ENCODE peak calls at places on chromosomes 1 and 21, in nine cellular contexts. One of them, this sample, is unnamed.

GRCh38 chr1:227748496-227749182 is 13.4 kb downstream of the SNAP47 start:
- DNase-seq in kidney epithelial cell: no peak
- DNase-seq in cardiac fibroblast: peak; percentile 48
- DNase-seq in endothelial cell of umbilical vein: no peak
- DNase-seq in AG10803: no peak
- DNase-seq in uterus: peak; percentile 86
- DNase-seq in body of pancreas: no peak
- DNase-seq in DND-41: no peak
- DNase-seq in ovary: peak; percentile 79
- DNase-seq in this sample: no peak

GRCh38 chr1:151716771-151717631 is at the start of gene CELF3:
- DNase-seq in DND-41: peak; percentile 16
- DNase-seq in kidney epithelial cell: no peak
- DNase-seq in uterus: no peak
- DNase-seq in AG10803: no peak
- DNase-seq in endothelial cell of umbilical vein: no peak
- DNase-seq in body of pancreas: peak; percentile 58
- DNase-seq in cardiac fibroblast: peak; percentile 29
- DNase-seq in ovary: no peak
- DNase-seq in this sample: no peak

GRCh38 chr21:45618287-45618686 is 25.2 kb upstream of the PCBP3 start:
- DNase-seq in body of pancreas: no peak
- DNase-seq in uterus: no peak
- DNase-seq in cardiac fibroblast: peak; percentile 67
- DNase-seq in DND-41: no peak
- DNase-seq in ovary: no peak
- DNase-seq in kidney epithelial cell: no peak
- DNase-seq in AG10803: peak; percentile 48
- DNase-seq in endothelial cell of umbilical vein: no peak
- DNase-seq in this sample: peak; percentile 78

GRCh38 chr1:218030846-218031245 is 254.2 kb upstream of the RRP15 start:
- DNase-seq in DND-41: no peak
- DNase-seq in cardiac fibroblast: no peak
- DNase-seq in uterus: no peak
- DNase-seq in body of pancreas: no peak
- DNase-seq in AG10803: no peak
- DNase-seq in endothelial cell of umbilical vein: no peak
- DNase-seq in kidney epithelial cell: no peak
- DNase-seq in ovary: no peak
- DNase-seq in this sample: no peak

GRCh38 chr1:116255933-116256649 is 117.0 kb upstream of the ATP1A1 start:
- DNase-seq in DND-41: no peak
- DNase-seq in ovary: no peak
- DNase-seq in AG10803: no peak
- DNase-seq in body of pancreas: no peak
- DNase-seq in kidney epithelial cell: peak; percentile 51
- DNase-seq in uterus: no peak
- DNase-seq in cardiac fibroblast: no peak
- DNase-seq in endothelial cell of umbilical vein: no peak
- DNase-seq in this sample: no peak

GRCh38 chr1:167763525-167764220 is 41.9 kb downstream of the MPZL1 start:
- DNase-seq in AG10803: peak; percentile 33
- DNase-seq in DND-41: no peak
- DNase-seq in body of pancreas: no peak
- DNase-seq in endothelial cell of umbilical vein: no peak
- DNase-seq in uterus: no peak
- DNase-seq in kidney epithelial cell: no peak
- DNase-seq in ovary: no peak
- DNase-seq in cardiac fibroblast: peak; percentile 65
- DNase-seq in this sample: no peak

GRCh38 chr1:98706173-98706848 is 44.8 kb downstream of the SNX7 start:
- DNase-seq in DND-41: no peak
- DNase-seq in ovary: no peak
- DNase-seq in kidney epithelial cell: no peak
- DNase-seq in AG10803: peak; percentile 38
- DNase-seq in endothelial cell of umbilical vein: no peak
- DNase-seq in uterus: no peak
- DNase-seq in body of pancreas: no peak
- DNase-seq in cardiac fibroblast: no peak
- DNase-seq in this sample: no peak

GRCh38 chr21:45266518-45267389 is 20.9 kb downstream of the POFUT2 start:
- DNase-seq in DND-41: peak; percentile 80
- DNase-seq in body of pancreas: peak; percentile 20
- DNase-seq in endothelial cell of umbilical vein: no peak
- DNase-seq in kidney epithelial cell: no peak
- DNase-seq in ovary: no peak
- DNase-seq in cardiac fibroblast: no peak
- DNase-seq in AG10803: peak; percentile 30
- DNase-seq in uterus: no peak
- DNase-seq in this sample: peak; percentile 31

GRCh38 chr1:39951951-39952350 is 3.0 kb upstream of the MFSD2A start:
- DNase-seq in kidney epithelial cell: no peak
- DNase-seq in body of pancreas: no peak
- DNase-seq in uterus: no peak
- DNase-seq in AG10803: no peak
- DNase-seq in ovary: no peak
- DNase-seq in endothelial cell of umbilical vein: no peak
- DNase-seq in cardiac fibroblast: no peak
- DNase-seq in DND-41: no peak
- DNase-seq in this sample: no peak

GRCh38 chr1:39954870-39955546 is at the start of gene MFSD2A:
- DNase-seq in DND-41: peak; percentile 92
- DNase-seq in cardiac fibroblast: peak; percentile 95
- DNase-seq in AG10803: peak; percentile 91
- DNase-seq in body of pancreas: peak; percentile 94
- DNase-seq in kidney epithelial cell: peak; percentile 52
- DNase-seq in ovary: peak; percentile 81
- DNase-seq in endothelial cell of umbilical vein: peak; percentile 91
- DNase-seq in uterus: peak; percentile 88
- DNase-seq in this sample: peak; percentile 97

GRCh38 chr1:39952359-39953110 is 2.4 kb upstream of the MFSD2A start:
- DNase-seq in DND-41: no peak
- DNase-seq in body of pancreas: peak; percentile 27
- DNase-seq in ovary: no peak
- DNase-seq in AG10803: peak; percentile 28
- DNase-seq in endothelial cell of umbilical vein: no peak
- DNase-seq in kidney epithelial cell: no peak
- DNase-seq in cardiac fibroblast: peak; percentile 73
- DNase-seq in uterus: no peak
- DNase-seq in this sample: no peak

GRCh38 chr1:39955547-39956539 is 898 bp downstream of the MFSD2A start:
- DNase-seq in kidney epithelial cell: no peak
- DNase-seq in uterus: no peak
- DNase-seq in AG10803: peak; percentile 29
- DNase-seq in ovary: no peak
- DNase-seq in endothelial cell of umbilical vein: peak; percentile 49
- DNase-seq in DND-41: peak; percentile 56
- DNase-seq in body of pancreas: peak; percentile 20
- DNase-seq in cardiac fibroblast: peak; percentile 44
- DNase-seq in this sample: peak; percentile 72

GRCh38 chr1:39954261-39954869 is 580 bp upstream of the MFSD2A start:
- DNase-seq in kidney epithelial cell: no peak
- DNase-seq in AG10803: peak; percentile 13
- DNase-seq in DND-41: no peak
- DNase-seq in body of pancreas: peak; percentile 14
- DNase-seq in uterus: no peak
- DNase-seq in cardiac fibroblast: no peak
- DNase-seq in ovary: no peak
- DNase-seq in endothelial cell of umbilical vein: no peak
- DNase-seq in this sample: no peak
- H3K4me3 ChIP-seq in kidney epithelial cell: no peak overlapping the region
- H3K4me3 ChIP-seq in AG10803: peak overlapping the region; percentile 33
- H3K4me3 ChIP-seq in DND-41: peak overlapping the region; percentile 57
- H3K4me3 ChIP-seq in body of pancreas: no peak overlapping the region
- H3K4me3 ChIP-seq in uterus: peak overlapping the region; percentile 49
- H3K4me3 ChIP-seq in cardiac fibroblast: peak overlapping the region; percentile 26
- H3K4me3 ChIP-seq in ovary: no peak overlapping the region
- H3K4me3 ChIP-seq in endothelial cell of umbilical vein: no peak overlapping the region
- H3K4me3 ChIP-seq in this sample: peak overlapping the region; percentile 65

GRCh38 chr1:93612510-93612909 is 69.1 kb downstream of the BCAR3 start:
- DNase-seq in body of pancreas: no peak
- DNase-seq in cardiac fibroblast: no peak
- DNase-seq in ovary: no peak
- DNase-seq in AG10803: no peak
- DNase-seq in endothelial cell of umbilical vein: no peak
- DNase-seq in uterus: no peak
- DNase-seq in kidney epithelial cell: no peak
- DNase-seq in DND-41: no peak
- DNase-seq in this sample: no peak

GRCh38 chr1:93613895-93614294 is 67.7 kb downstream of the BCAR3 start:
- DNase-seq in ovary: peak; percentile 57
- DNase-seq in cardiac fibroblast: peak; percentile 86
- DNase-seq in endothelial cell of umbilical vein: no peak
- DNase-seq in DND-41: no peak
- DNase-seq in body of pancreas: peak; percentile 63
- DNase-seq in uterus: peak; percentile 61
- DNase-seq in kidney epithelial cell: no peak
- DNase-seq in AG10803: peak; percentile 86
- DNase-seq in this sample: no peak

GRCh38 chr1:93616221-93616995 is 65.2 kb downstream of the BCAR3 start:
- DNase-seq in cardiac fibroblast: peak; percentile 48
- DNase-seq in AG10803: peak; percentile 40
- DNase-seq in ovary: no peak
- DNase-seq in uterus: no peak
- DNase-seq in endothelial cell of umbilical vein: no peak
- DNase-seq in DND-41: no peak
- DNase-seq in body of pancreas: no peak
- DNase-seq in kidney epithelial cell: no peak
- DNase-seq in this sample: no peak

GRCh38 chr1:93615201-93616150 is 66.2 kb downstream of the BCAR3 start:
- DNase-seq in cardiac fibroblast: peak; percentile 90
- DNase-seq in DND-41: no peak
- DNase-seq in ovary: no peak
- DNase-seq in uterus: no peak
- DNase-seq in body of pancreas: no peak
- DNase-seq in AG10803: peak; percentile 97
- DNase-seq in endothelial cell of umbilical vein: peak; percentile 28
- DNase-seq in kidney epithelial cell: no peak
- DNase-seq in this sample: no peak

DNA sequence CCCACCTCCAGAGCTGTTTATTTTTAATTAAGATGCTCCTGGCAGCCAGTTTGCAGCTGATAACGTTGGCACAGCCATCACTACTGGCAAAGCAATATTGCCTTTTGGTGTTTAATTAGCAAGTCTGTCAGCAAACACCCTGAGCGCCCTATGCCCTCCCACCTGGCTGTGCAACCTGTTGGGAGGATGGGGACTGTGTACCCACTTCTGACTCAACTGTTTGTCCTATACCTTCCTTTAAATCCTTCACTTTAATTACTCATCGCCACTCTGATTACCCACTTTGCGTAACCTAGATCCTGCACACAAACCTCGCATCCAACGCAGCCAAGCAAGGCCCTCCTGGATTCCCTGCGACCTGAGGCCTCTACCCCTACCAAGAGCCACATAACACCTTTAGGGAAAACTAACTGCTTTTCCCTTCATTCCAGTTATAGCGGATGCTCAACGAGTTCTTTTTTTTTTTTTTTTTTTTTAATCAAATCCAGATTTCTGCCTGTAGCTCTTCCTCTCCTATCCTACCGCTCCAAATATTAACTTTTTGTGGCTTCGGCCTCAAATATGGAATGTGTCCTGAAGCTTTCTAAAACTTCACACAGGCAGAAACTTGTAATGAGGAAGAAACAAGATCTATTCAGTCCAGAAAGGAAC is 67.0 kb downstream of the BCAR3 start:
- DNase-seq in kidney epithelial cell: no peak
- DNase-seq in AG10803: no peak
- DNase-seq in ovary: no peak
- DNase-seq in endothelial cell of umbilical vein: no peak
- DNase-seq in body of pancreas: no peak
- DNase-seq in uterus: no peak
- DNase-seq in DND-41: no peak
- DNase-seq in cardiac fibroblast: no peak
- DNase-seq in this sample: no peak
- H3K4me3 ChIP-seq in kidney epithelial cell: no peak overlapping the region
- H3K4me3 ChIP-seq in AG10803: no peak overlapping the region
- H3K4me3 ChIP-seq in ovary: no peak overlapping the region
- H3K4me3 ChIP-seq in endothelial cell of umbilical vein: no peak overlapping the region
- H3K4me3 ChIP-seq in body of pancreas: no peak overlapping the region
- H3K4me3 ChIP-seq in uterus: no peak overlapping the region
- H3K4me3 ChIP-seq in DND-41: no peak overlapping the region
- H3K4me3 ChIP-seq in cardiac fibroblast: no peak overlapping the region
- H3K4me3 ChIP-seq in this sample: no peak overlapping the region

DNA sequence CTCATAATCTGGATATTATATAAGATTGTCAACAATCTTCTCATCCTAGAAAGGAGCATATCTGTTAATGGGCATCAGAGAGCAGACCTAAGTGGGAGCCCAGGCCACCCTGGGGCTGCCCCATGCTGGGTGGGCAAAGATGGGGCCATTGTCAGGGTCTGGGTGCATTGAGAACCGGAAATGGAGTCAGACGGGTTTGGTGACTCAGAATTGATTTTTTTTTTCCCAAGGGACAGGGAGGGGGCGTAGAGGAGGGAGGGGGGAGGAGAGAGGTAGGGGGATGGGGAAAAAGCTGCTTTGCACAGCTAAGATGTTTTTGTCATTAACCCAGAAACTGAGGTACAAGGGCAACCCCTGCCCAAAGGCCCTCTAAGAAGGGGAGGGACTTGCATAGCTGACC is 1.3 kb downstream of the ATXN7L2 start:
- DNase-seq in uterus: no peak
- DNase-seq in AG10803: no peak
- DNase-seq in DND-41: peak; percentile 19
- DNase-seq in kidney epithelial cell: no peak
- DNase-seq in body of pancreas: no peak
- DNase-seq in cardiac fibroblast: no peak
- DNase-seq in endothelial cell of umbilical vein: no peak
- DNase-seq in ovary: no peak
- DNase-seq in this sample: no peak
- H3K4me3 ChIP-seq in uterus: peak overlapping the region; percentile 92
- H3K4me3 ChIP-seq in AG10803: peak overlapping the region; percentile 91
- H3K4me3 ChIP-seq in DND-41: peak overlapping the region; percentile 64
- H3K4me3 ChIP-seq in kidney epithelial cell: no peak overlapping the region
- H3K4me3 ChIP-seq in body of pancreas: no peak overlapping the region
- H3K4me3 ChIP-seq in cardiac fibroblast: peak overlapping the region; percentile 80
- H3K4me3 ChIP-seq in endothelial cell of umbilical vein: no peak overlapping the region
- H3K4me3 ChIP-seq in ovary: no peak overlapping the region
- H3K4me3 ChIP-seq in this sample: peak overlapping the region; percentile 64

GRCh38 chr1:215022204-215022603 is 60.3 kb upstream of the KCNK2 start:
- DNase-seq in ovary: no peak
- DNase-seq in cardiac fibroblast: peak; percentile 11
- DNase-seq in DND-41: no peak
- DNase-seq in AG10803: peak; percentile 61
- DNase-seq in uterus: no peak
- DNase-seq in kidney epithelial cell: no peak
- DNase-seq in endothelial cell of umbilical vein: no peak
- DNase-seq in body of pancreas: no peak
- DNase-seq in this sample: no peak

GRCh38 chr1:215018555-215018954 is 64.0 kb upstream of the KCNK2 start:
- DNase-seq in body of pancreas: no peak
- DNase-seq in kidney epithelial cell: no peak
- DNase-seq in cardiac fibroblast: no peak
- DNase-seq in DND-41: no peak
- DNase-seq in ovary: no peak
- DNase-seq in endothelial cell of umbilical vein: no peak
- DNase-seq in uterus: no peak
- DNase-seq in AG10803: peak; percentile 65
- DNase-seq in this sample: no peak

GRCh38 chr1:215023151-215023832 is 59.2 kb upstream of the KCNK2 start:
- DNase-seq in cardiac fibroblast: peak; percentile 64
- DNase-seq in body of pancreas: no peak
- DNase-seq in kidney epithelial cell: no peak
- DNase-seq in endothelial cell of umbilical vein: no peak
- DNase-seq in AG10803: peak; percentile 82
- DNase-seq in uterus: no peak
- DNase-seq in DND-41: no peak
- DNase-seq in ovary: no peak
- DNase-seq in this sample: no peak

DNA sequence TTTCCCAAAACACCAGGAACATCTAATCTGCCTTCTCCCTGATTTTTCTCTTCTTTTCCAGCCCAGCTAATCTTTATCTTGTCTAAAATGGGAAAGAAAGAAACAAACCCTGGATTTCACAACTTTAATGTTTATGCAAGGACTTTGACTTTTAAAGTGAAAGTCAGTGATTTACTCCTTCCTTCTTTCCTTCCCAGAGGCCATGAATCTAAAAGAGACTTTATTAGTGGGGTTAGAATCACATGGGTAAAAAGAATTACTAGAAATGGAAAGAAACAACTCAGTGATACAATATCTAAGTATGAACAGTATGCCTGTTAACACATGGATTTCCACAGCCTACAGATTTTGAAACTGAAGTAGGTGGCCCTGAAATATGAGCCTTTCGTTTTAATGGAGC is 59.8 kb upstream of the KCNK2 start:
- DNase-seq in uterus: no peak
- DNase-seq in endothelial cell of umbilical vein: no peak
- DNase-seq in AG10803: peak; percentile 93
- DNase-seq in body of pancreas: no peak
- DNase-seq in ovary: no peak
- DNase-seq in DND-41: no peak
- DNase-seq in cardiac fibroblast: peak; percentile 53
- DNase-seq in kidney epithelial cell: no peak
- DNase-seq in this sample: no peak
- H3K4me3 ChIP-seq in uterus: no peak overlapping the region
- H3K4me3 ChIP-seq in endothelial cell of umbilical vein: no peak overlapping the region
- H3K4me3 ChIP-seq in AG10803: peak overlapping the region; percentile 26
- H3K4me3 ChIP-seq in body of pancreas: no peak overlapping the region
- H3K4me3 ChIP-seq in ovary: no peak overlapping the region
- H3K4me3 ChIP-seq in DND-41: no peak overlapping the region
- H3K4me3 ChIP-seq in cardiac fibroblast: no peak overlapping the region
- H3K4me3 ChIP-seq in kidney epithelial cell: no peak overlapping the region
- H3K4me3 ChIP-seq in this sample: no peak overlapping the region